ENCODE peak calls at places on chromosomes 2 and 18, in nine cellular contexts. G, Y, A, K, M, Z, U, X and T are unnamed samples.

GRCh38 chr2:167729911-167730310 is 517.5 kb downstream of the STK39 start:
- DNase-seq in X (no peak), K (no peak), G (no peak), A (no peak), M (no peak), Z (no peak), Y (no peak), U (no peak), T (no peak)

GRCh38 chr2:85524567-85524923 is 14.4 kb upstream of the MAT2A start:
- DNase-seq in K (no peak), U (peak), X (no peak), Z (no peak), A (no peak), M (no peak), Y (no peak), G (no peak), T (no peak)

GRCh38 chr18:37554399-37554787 is 11.2 kb downstream of the CELF4 start:
- DNase-seq in A (no peak), G (no peak), Z (no peak), M (no peak), X (no peak), Y (no peak), U (peak), K (no peak), T (no peak)

GRCh38 chr2:105409717-105410116 is 10.9 kb upstream of the FHL2 start:
- DNase-seq in X (no peak), Z (peak), M (no peak), U (no peak), Y (no peak), G (peak), K (no peak), A (no peak), T (no peak)

GRCh38 chr2:157355618-157356017 is 30.0 kb upstream of the ERMN start:
- DNase-seq in K (no peak), X (no peak), U (no peak), M (no peak), Z (no peak), G (no peak), A (no peak), Y (no peak), T (no peak)

GRCh38 chr2:54599326-54599710 is 124.1 kb upstream of the EML6 start:
- DNase-seq in G (no peak), Z (no peak), U (no peak), M (no peak), Y (no peak), A (no peak), X (no peak), K (no peak), T (no peak)

GRCh38 chr2:41194235-41194634 is 742.3 kb upstream of the SLC8A1 start:
- DNase-seq in X (no peak), U (no peak), K (no peak), G (no peak), Z (no peak), A (no peak), Y (no peak), M (no peak), T (no peak)

GRCh38 chr2:200788129-200788718 is 23.5 kb upstream of the BZW1 start:
- DNase-seq in Z (no peak), A (no peak), U (no peak), K (no peak), Y (no peak), X (no peak), M (no peak), G (no peak), T (no peak)

GRCh38 chr2:46885376-46885775 is 30.2 kb downstream of the MCFD2 start:
- DNase-seq in Y (no peak), A (no peak), K (no peak), G (no peak), Z (no peak), U (no peak), M (no peak), X (no peak), T (no peak)

GRCh38 chr2:19104503-19104902 is 253.9 kb downstream of the OSR1 start:
- DNase-seq in X (no peak), M (no peak), K (no peak), A (no peak), Y (no peak), Z (no peak), U (no peak), G (no peak), T (no peak)

GRCh38 chr18:54958711-54959625 is at the start of gene CCDC68:
- DNase-seq in X (no peak), M (no peak), G (no peak), Z (no peak), U (peak), K (no peak), A (no peak), Y (no peak), T (no peak)

GRCh38 chr18:46677609-46678470 is 20.8 kb upstream of the LOXHD1 start:
- DNase-seq in K (no peak), Y (no peak), A (no peak), Z (no peak), M (no peak), G (no peak), U (no peak), X (no peak), T (no peak)

GRCh38 chr2:226118471-226119429 is 680.9 kb downstream of the IRS1 start:
- DNase-seq in X (no peak), M (no peak), Y (no peak), U (no peak), A (no peak), Z (no peak), G (peak), K (no peak), T (no peak)